ENCODE peak calls at places on chromosomes 11 and 22, in nine cellular contexts. One of them, this sample, is unnamed.

GRCh38 chr11:67412495-67413179 is 2.8 kb upstream of the CARNS1 start:
- DNase-seq in BJ: no peak
- DNase-seq in ascending aorta: no peak
- DNase-seq in PC-3: no peak
- DNase-seq in AG10803: no peak
- DNase-seq in dorsolateral prefrontal cortex: no peak
- DNase-seq in aorta: no peak
- DNase-seq in fibroblast of villous mesenchyme: no peak
- DNase-seq in hepatocyte: no peak
- DNase-seq in this sample: no peak

GRCh38 chr11:134779179-134779578 is 367.1 kb upstream of the B3GAT1 start:
- DNase-seq in AG10803: no peak
- DNase-seq in hepatocyte: no peak
- DNase-seq in ascending aorta: no peak
- DNase-seq in aorta: no peak
- DNase-seq in fibroblast of villous mesenchyme: peak; percentile 23
- DNase-seq in BJ: no peak
- DNase-seq in dorsolateral prefrontal cortex: no peak
- DNase-seq in PC-3: no peak
- DNase-seq in this sample: no peak

GRCh38 chr11:15940462-15941205 is 415.7 kb downstream of the SOX6 start:
- DNase-seq in fibroblast of villous mesenchyme: no peak
- DNase-seq in ascending aorta: no peak
- DNase-seq in dorsolateral prefrontal cortex: no peak
- DNase-seq in PC-3: no peak
- DNase-seq in aorta: no peak
- DNase-seq in AG10803: no peak
- DNase-seq in hepatocyte: no peak
- DNase-seq in BJ: no peak
- DNase-seq in this sample: no peak

GRCh38 chr22:19173047-19174035 is 5.2 kb downstream of the SLC25A1 start:
- DNase-seq in PC-3: no peak
- DNase-seq in hepatocyte: peak; percentile 28
- DNase-seq in AG10803: no peak
- DNase-seq in ascending aorta: no peak
- DNase-seq in aorta: peak; percentile 74
- DNase-seq in fibroblast of villous mesenchyme: no peak
- DNase-seq in BJ: no peak
- DNase-seq in dorsolateral prefrontal cortex: no peak
- DNase-seq in this sample: no peak

GRCh38 chr11:68012843-68013610 is 2.9 kb downstream of the ALDH3B1 start:
- DNase-seq in fibroblast of villous mesenchyme: peak; percentile 93
- DNase-seq in AG10803: peak; percentile 98
- DNase-seq in ascending aorta: no peak
- DNase-seq in PC-3: peak; percentile 99
- DNase-seq in hepatocyte: peak; percentile 84
- DNase-seq in aorta: peak; percentile 76
- DNase-seq in dorsolateral prefrontal cortex: no peak
- DNase-seq in BJ: peak; percentile 94
- DNase-seq in this sample: peak; percentile 98

GRCh38 chr11:13644997-13645667 is 23.3 kb upstream of the FAR1 start:
- DNase-seq in ascending aorta: no peak
- DNase-seq in fibroblast of villous mesenchyme: no peak
- DNase-seq in BJ: no peak
- DNase-seq in dorsolateral prefrontal cortex: no peak
- DNase-seq in aorta: no peak
- DNase-seq in hepatocyte: peak; percentile 11
- DNase-seq in PC-3: peak; percentile 61
- DNase-seq in AG10803: no peak
- DNase-seq in this sample: peak; percentile 12

GRCh38 chr11:27456140-27456801 is 16.3 kb downstream of the LGR4 start:
- DNase-seq in ascending aorta: no peak
- DNase-seq in dorsolateral prefrontal cortex: no peak
- DNase-seq in aorta: no peak
- DNase-seq in AG10803: peak; percentile 51
- DNase-seq in fibroblast of villous mesenchyme: no peak
- DNase-seq in hepatocyte: no peak
- DNase-seq in PC-3: peak; percentile 75
- DNase-seq in BJ: peak; percentile 29
- DNase-seq in this sample: peak; percentile 45

GRCh38 chr11:35619030-35619753 is 932 bp downstream of the FJX1 start:
- DNase-seq in aorta: peak; percentile 79
- DNase-seq in fibroblast of villous mesenchyme: peak; percentile 53
- DNase-seq in AG10803: peak; percentile 49
- DNase-seq in PC-3: peak; percentile 45
- DNase-seq in dorsolateral prefrontal cortex: peak; percentile 48
- DNase-seq in BJ: no peak
- DNase-seq in hepatocyte: peak; percentile 63
- DNase-seq in ascending aorta: no peak
- DNase-seq in this sample: peak; percentile 42

GRCh38 chr11:43687120-43687791 is 6.7 kb downstream of the HSD17B12 start:
- DNase-seq in ascending aorta: peak; percentile 13
- DNase-seq in dorsolateral prefrontal cortex: no peak
- DNase-seq in PC-3: peak; percentile 23
- DNase-seq in hepatocyte: no peak
- DNase-seq in fibroblast of villous mesenchyme: peak; percentile 52
- DNase-seq in aorta: no peak
- DNase-seq in BJ: no peak
- DNase-seq in AG10803: peak; percentile 31
- DNase-seq in this sample: peak; percentile 81

GRCh38 chr11:38130514-38130913 is 1532.5 kb upstream of the RAG2 start:
- DNase-seq in hepatocyte: no peak
- DNase-seq in aorta: no peak
- DNase-seq in PC-3: no peak
- DNase-seq in fibroblast of villous mesenchyme: no peak
- DNase-seq in dorsolateral prefrontal cortex: no peak
- DNase-seq in AG10803: no peak
- DNase-seq in BJ: no peak
- DNase-seq in ascending aorta: no peak
- DNase-seq in this sample: no peak

GRCh38 chr22:22748297-22748743 is 103.9 kb downstream of the GGTLC2 start:
- DNase-seq in aorta: no peak
- DNase-seq in PC-3: peak; percentile 64
- DNase-seq in fibroblast of villous mesenchyme: peak; percentile 56
- DNase-seq in AG10803: peak; percentile 51
- DNase-seq in BJ: no peak
- DNase-seq in hepatocyte: peak; percentile 65
- DNase-seq in ascending aorta: no peak
- DNase-seq in dorsolateral prefrontal cortex: no peak
- DNase-seq in this sample: peak; percentile 78

GRCh38 chr22:43110927-43111623 is 525 bp downstream of the BIK start:
- DNase-seq in PC-3: peak; percentile 35
- DNase-seq in BJ: no peak
- DNase-seq in fibroblast of villous mesenchyme: no peak
- DNase-seq in dorsolateral prefrontal cortex: no peak
- DNase-seq in aorta: no peak
- DNase-seq in AG10803: no peak
- DNase-seq in hepatocyte: peak; percentile 69
- DNase-seq in ascending aorta: no peak
- DNase-seq in this sample: no peak

GRCh38 chr11:62013266-62014157 is 46.1 kb upstream of the FTH1 start:
- DNase-seq in fibroblast of villous mesenchyme: peak; percentile 25
- DNase-seq in AG10803: peak; percentile 72
- DNase-seq in dorsolateral prefrontal cortex: no peak
- DNase-seq in ascending aorta: no peak
- DNase-seq in aorta: no peak
- DNase-seq in PC-3: peak; percentile 85
- DNase-seq in BJ: no peak
- DNase-seq in hepatocyte: no peak
- DNase-seq in this sample: no peak

GRCh38 chr11:2819316-2819715 is 66.3 kb downstream of the CDKN1C start:
- DNase-seq in PC-3: no peak
- DNase-seq in AG10803: no peak
- DNase-seq in BJ: no peak
- DNase-seq in hepatocyte: no peak
- DNase-seq in ascending aorta: no peak
- DNase-seq in fibroblast of villous mesenchyme: no peak
- DNase-seq in dorsolateral prefrontal cortex: no peak
- DNase-seq in aorta: no peak
- DNase-seq in this sample: no peak

GRCh38 chr11:76184551-76184993 is 21.7 kb downstream of the WNT11 start:
- DNase-seq in AG10803: no peak
- DNase-seq in fibroblast of villous mesenchyme: peak; percentile 73
- DNase-seq in BJ: no peak
- DNase-seq in dorsolateral prefrontal cortex: no peak
- DNase-seq in hepatocyte: no peak
- DNase-seq in ascending aorta: no peak
- DNase-seq in PC-3: no peak
- DNase-seq in aorta: no peak
- DNase-seq in this sample: no peak

GRCh38 chr11:123577081-123577598 is 77.3 kb downstream of the SCN3B start:
- DNase-seq in ascending aorta: no peak
- DNase-seq in dorsolateral prefrontal cortex: peak; percentile 65
- DNase-seq in fibroblast of villous mesenchyme: peak; percentile 19
- DNase-seq in AG10803: peak; percentile 40
- DNase-seq in hepatocyte: peak; percentile 79
- DNase-seq in aorta: peak; percentile 90
- DNase-seq in BJ: no peak
- DNase-seq in PC-3: peak; percentile 77
- DNase-seq in this sample: peak; percentile 66

GRCh38 chr11:36012979-36013378 is 69.1 kb downstream of the LDLRAD3 start:
- DNase-seq in fibroblast of villous mesenchyme: peak; percentile 69
- DNase-seq in PC-3: no peak
- DNase-seq in hepatocyte: no peak
- DNase-seq in ascending aorta: no peak
- DNase-seq in dorsolateral prefrontal cortex: no peak
- DNase-seq in BJ: no peak
- DNase-seq in aorta: no peak
- DNase-seq in AG10803: no peak
- DNase-seq in this sample: peak; percentile 83

GRCh38 chr22:45009881-45010531 is at the start of gene PHF21B:
- DNase-seq in aorta: peak; percentile 78
- DNase-seq in BJ: no peak
- DNase-seq in PC-3: no peak
- DNase-seq in fibroblast of villous mesenchyme: peak; percentile 26
- DNase-seq in dorsolateral prefrontal cortex: no peak
- DNase-seq in hepatocyte: peak; percentile 83
- DNase-seq in AG10803: peak; percentile 13
- DNase-seq in ascending aorta: no peak
- DNase-seq in this sample: peak; percentile 22

GRCh38 chr11:65471410-65471762 is 27.5 kb upstream of the MALAT1 start:
- DNase-seq in fibroblast of villous mesenchyme: peak; percentile 89
- DNase-seq in PC-3: peak; percentile 59
- DNase-seq in ascending aorta: peak; percentile 57
- DNase-seq in AG10803: peak; percentile 84
- DNase-seq in BJ: no peak
- DNase-seq in dorsolateral prefrontal cortex: peak; percentile 68
- DNase-seq in hepatocyte: peak; percentile 75
- DNase-seq in aorta: peak; percentile 91
- DNase-seq in this sample: peak; percentile 87
- H3K4me3 ChIP-seq in fibroblast of villous mesenchyme: peak overlapping the region; percentile 54
- H3K4me3 ChIP-seq in PC-3: peak overlapping the region; percentile 5
- H3K4me3 ChIP-seq in ascending aorta: peak overlapping the region; percentile 54
- H3K4me3 ChIP-seq in AG10803: peak overlapping the region; percentile 48
- H3K4me3 ChIP-seq in BJ: peak overlapping the region; percentile 15
- H3K4me3 ChIP-seq in dorsolateral prefrontal cortex: no peak overlapping the region
- H3K4me3 ChIP-seq in hepatocyte: no peak overlapping the region
- H3K4me3 ChIP-seq in aorta: no peak overlapping the region
- H3K4me3 ChIP-seq in this sample: peak overlapping the region; percentile 15

DNA sequence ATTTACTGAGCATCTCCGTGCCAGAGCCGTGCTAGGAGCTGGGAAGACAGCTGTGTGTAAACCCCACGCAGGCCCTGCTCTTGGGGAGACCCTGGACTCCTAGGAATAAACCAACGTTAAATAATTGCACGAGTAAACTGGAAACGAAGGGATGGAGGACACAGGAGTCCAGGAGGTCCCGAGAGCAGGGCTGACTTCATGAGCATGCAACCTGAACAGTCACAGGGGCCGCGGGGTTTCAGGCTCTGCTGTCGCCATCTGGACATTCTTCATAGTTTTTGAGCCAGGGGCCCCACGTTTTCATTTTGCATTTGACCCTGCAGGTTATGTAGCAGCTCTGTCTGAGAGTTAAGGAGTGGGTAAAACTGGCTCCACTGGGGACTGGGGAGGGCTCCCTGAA is 63.0 kb downstream of the PRDM11 start:
- DNase-seq in AG10803: no peak
- DNase-seq in dorsolateral prefrontal cortex: no peak
- DNase-seq in PC-3: no peak
- DNase-seq in ascending aorta: no peak
- DNase-seq in hepatocyte: no peak
- DNase-seq in fibroblast of villous mesenchyme: no peak
- DNase-seq in aorta: no peak
- DNase-seq in BJ: no peak
- DNase-seq in this sample: no peak
- H3K4me3 ChIP-seq in AG10803: no peak overlapping the region
- H3K4me3 ChIP-seq in dorsolateral prefrontal cortex: no peak overlapping the region
- H3K4me3 ChIP-seq in PC-3: no peak overlapping the region
- H3K4me3 ChIP-seq in ascending aorta: peak overlapping the region; percentile 30
- H3K4me3 ChIP-seq in hepatocyte: no peak overlapping the region
- H3K4me3 ChIP-seq in fibroblast of villous mesenchyme: no peak overlapping the region
- H3K4me3 ChIP-seq in aorta: no peak overlapping the region
- H3K4me3 ChIP-seq in BJ: no peak overlapping the region
- H3K4me3 ChIP-seq in this sample: no peak overlapping the region

GRCh38 chr22:50191041-50191740 is 5.5 kb downstream of the TRABD start:
- DNase-seq in aorta: no peak
- DNase-seq in fibroblast of villous mesenchyme: peak; percentile 61
- DNase-seq in AG10803: no peak
- DNase-seq in BJ: no peak
- DNase-seq in dorsolateral prefrontal cortex: no peak
- DNase-seq in hepatocyte: no peak
- DNase-seq in PC-3: no peak
- DNase-seq in ascending aorta: no peak
- DNase-seq in this sample: no peak
- H3K4me3 ChIP-seq in aorta: no peak overlapping the region
- H3K4me3 ChIP-seq in fibroblast of villous mesenchyme: peak overlapping the region; percentile 58
- H3K4me3 ChIP-seq in AG10803: peak overlapping the region; percentile 56
- H3K4me3 ChIP-seq in BJ: peak overlapping the region; percentile 47
- H3K4me3 ChIP-seq in dorsolateral prefrontal cortex: no peak overlapping the region
- H3K4me3 ChIP-seq in hepatocyte: no peak overlapping the region
- H3K4me3 ChIP-seq in PC-3: no peak overlapping the region
- H3K4me3 ChIP-seq in ascending aorta: peak overlapping the region; percentile 62
- H3K4me3 ChIP-seq in this sample: peak overlapping the region; percentile 57

GRCh38 chr22:31126869-31127175 is 4.1 kb downstream of the INPP5J start:
- DNase-seq in aorta: no peak
- DNase-seq in AG10803: no peak
- DNase-seq in BJ: no peak
- DNase-seq in dorsolateral prefrontal cortex: no peak
- DNase-seq in hepatocyte: no peak
- DNase-seq in ascending aorta: no peak
- DNase-seq in fibroblast of villous mesenchyme: no peak
- DNase-seq in PC-3: no peak
- DNase-seq in this sample: no peak

GRCh38 chr22:31126128-31126868 is 3.5 kb downstream of the INPP5J start:
- DNase-seq in PC-3: no peak
- DNase-seq in dorsolateral prefrontal cortex: no peak
- DNase-seq in BJ: no peak
- DNase-seq in fibroblast of villous mesenchyme: no peak
- DNase-seq in AG10803: no peak
- DNase-seq in ascending aorta: no peak
- DNase-seq in aorta: peak; percentile 63
- DNase-seq in hepatocyte: no peak
- DNase-seq in this sample: no peak

GRCh38 chr22:31128156-31128555 is 5.4 kb downstream of the INPP5J start:
- DNase-seq in BJ: no peak
- DNase-seq in ascending aorta: no peak
- DNase-seq in aorta: no peak
- DNase-seq in hepatocyte: no peak
- DNase-seq in fibroblast of villous mesenchyme: no peak
- DNase-seq in dorsolateral prefrontal cortex: no peak
- DNase-seq in AG10803: no peak
- DNase-seq in PC-3: no peak
- DNase-seq in this sample: no peak

GRCh38 chr22:31125521-31126117 is 2.9 kb downstream of the INPP5J start:
- DNase-seq in BJ: no peak
- DNase-seq in ascending aorta: no peak
- DNase-seq in dorsolateral prefrontal cortex: no peak
- DNase-seq in aorta: peak; percentile 63
- DNase-seq in hepatocyte: no peak
- DNase-seq in fibroblast of villous mesenchyme: no peak
- DNase-seq in AG10803: no peak
- DNase-seq in PC-3: no peak
- DNase-seq in this sample: no peak

GRCh38 chr22:31127181-31127772 is 4.5 kb downstream of the INPP5J start:
- DNase-seq in aorta: no peak
- DNase-seq in AG10803: no peak
- DNase-seq in BJ: no peak
- DNase-seq in fibroblast of villous mesenchyme: no peak
- DNase-seq in dorsolateral prefrontal cortex: no peak
- DNase-seq in ascending aorta: no peak
- DNase-seq in PC-3: no peak
- DNase-seq in hepatocyte: no peak
- DNase-seq in this sample: no peak
- H3K4me3 ChIP-seq in aorta: no peak overlapping the region
- H3K4me3 ChIP-seq in AG10803: no peak overlapping the region
- H3K4me3 ChIP-seq in BJ: no peak overlapping the region
- H3K4me3 ChIP-seq in fibroblast of villous mesenchyme: no peak overlapping the region
- H3K4me3 ChIP-seq in dorsolateral prefrontal cortex: no peak overlapping the region
- H3K4me3 ChIP-seq in ascending aorta: no peak overlapping the region
- H3K4me3 ChIP-seq in PC-3: no peak overlapping the region
- H3K4me3 ChIP-seq in hepatocyte: no peak overlapping the region
- H3K4me3 ChIP-seq in this sample: no peak overlapping the region

This sample was measured in choroid plexus epithelial cell.